ENCODE peak calls at places on chromosomes 7 and 10, in four cellular contexts. K is GM12878, I is HepG2, A is K562. W is an unnamed sample.

GRCh38 chr7:2893411-2893861 is 49.3 kb upstream of the GNA12 start:
- DNase-seq in A (no peak), K (no peak), I (no peak), W (no peak)

GRCh38 chr7:20541615-20542349 is 73.7 kb upstream of the ABCB5 start:
- DNase-seq in K (no peak), A (no peak), I (no peak), W (no peak)

GRCh38 chr10:33897255-33897893 is 562.9 kb upstream of the NRP1 start:
- DNase-seq in A (no peak), K (no peak), I (no peak), W (no peak)

GRCh38 chr7:77199008-77199966 is at the start of gene FGL2:
- DNase-seq in I (no peak), A (no peak), K (no peak), W (no peak)

GRCh38 chr10:18658301-18658991 is 785 bp upstream of the ARL5B start:
- DNase-seq in A (no peak), K (peak; percentile 43), I (peak; percentile 57), W (no peak)

GRCh38 chr10:79927111-79927828 is 21.6 kb downstream of the SFTPD start:
- DNase-seq in I (peak; percentile 74), K (no peak), A (peak; percentile 4), W (no peak)

GRCh38 chr7:75915416-75916156 is 631 bp downstream of the POR start:
- DNase-seq in K (no peak), A (peak; percentile 38), I (peak; percentile 61), W (no peak)

GRCh38 chr7:136114966-136115762 is 138.0 kb upstream of the MTPN start:
- DNase-seq in I (peak; percentile 30), A (peak; percentile 82), K (no peak), W (peak; percentile 82)

GRCh38 chr10:15316144-15316543 is 54.9 kb downstream of the FAM171A1 start:
- DNase-seq in K (no peak), A (no peak), I (peak; percentile 7), W (no peak)

GRCh38 chr7:142375710-142376313 is 118.0 kb upstream of the PRSS58 start:
- DNase-seq in A (peak; percentile 34), K (no peak), I (no peak), W (peak; percentile 43)

GRCh38 chr7:131011437-131011752 is 277.4 kb upstream of the KLF14 start:
- DNase-seq in A (no peak), K (no peak), I (no peak), W (no peak)

GRCh38 chr10:12703141-12703540 is 298.4 kb downstream of the CCDC3 start:
- DNase-seq in A (no peak), I (no peak), K (no peak), W (no peak)

GRCh38 chr10:46546591-46547330 is 9.7 kb downstream of the GPRIN2 start:
- DNase-seq in I (no peak), K (no peak), A (no peak), W (peak; percentile 52)

GRCh38 chr7:90593205-90593604 is 2.9 kb upstream of the CDK14 start:
- DNase-seq in I (no peak), A (no peak), K (no peak), W (no peak)

GRCh38 chr10:44990965-44991364 is 9.8 kb upstream of the ZNF22 start:
- DNase-seq in K (no peak), I (no peak), A (no peak), W (no peak)

GRCh38 chr7:157851501-157852067 is 514.8 kb downstream of the DNAJB6 start:
- DNase-seq in A (no peak), I (peak; percentile 17), K (no peak), W (peak; percentile 63)

GRCh38 chr7:158963780-158964222 is 107.4 kb downstream of the DYNC2I1 start:
- DNase-seq in I (peak; percentile 76), K (no peak), A (no peak), W (no peak)

GRCh38 chr7:89623018-89623672 is 531.1 kb upstream of the STEAP1 start:
- DNase-seq in A (no peak), K (peak; percentile 3), I (peak; percentile 41), W (no peak)

GRCh38 chr7:120402801-120403200 is 129.8 kb downstream of the KCND2 start:
- DNase-seq in K (no peak), I (no peak), A (no peak), W (no peak)

GRCh38 chr7:120402368-120402767 is 129.4 kb downstream of the KCND2 start:
- DNase-seq in K (no peak), A (no peak), I (no peak), W (no peak)

GRCh38 chr7:120407015-120407414 is 134.0 kb downstream of the KCND2 start:
- DNase-seq in K (no peak), I (no peak), A (no peak), W (no peak)

GRCh38 chr7:120405652-120406051 is 132.7 kb downstream of the KCND2 start:
- DNase-seq in A (no peak), I (no peak), K (no peak), W (no peak)

GRCh38 chr7:120404042-120404441 is 131.1 kb downstream of the KCND2 start:
- DNase-seq in K (no peak), A (no peak), I (no peak), W (no peak)
- TF ChIP-seq ZNF274 in K (no peak), A (no peak), I (no peak), W (no peak)

DNA sequence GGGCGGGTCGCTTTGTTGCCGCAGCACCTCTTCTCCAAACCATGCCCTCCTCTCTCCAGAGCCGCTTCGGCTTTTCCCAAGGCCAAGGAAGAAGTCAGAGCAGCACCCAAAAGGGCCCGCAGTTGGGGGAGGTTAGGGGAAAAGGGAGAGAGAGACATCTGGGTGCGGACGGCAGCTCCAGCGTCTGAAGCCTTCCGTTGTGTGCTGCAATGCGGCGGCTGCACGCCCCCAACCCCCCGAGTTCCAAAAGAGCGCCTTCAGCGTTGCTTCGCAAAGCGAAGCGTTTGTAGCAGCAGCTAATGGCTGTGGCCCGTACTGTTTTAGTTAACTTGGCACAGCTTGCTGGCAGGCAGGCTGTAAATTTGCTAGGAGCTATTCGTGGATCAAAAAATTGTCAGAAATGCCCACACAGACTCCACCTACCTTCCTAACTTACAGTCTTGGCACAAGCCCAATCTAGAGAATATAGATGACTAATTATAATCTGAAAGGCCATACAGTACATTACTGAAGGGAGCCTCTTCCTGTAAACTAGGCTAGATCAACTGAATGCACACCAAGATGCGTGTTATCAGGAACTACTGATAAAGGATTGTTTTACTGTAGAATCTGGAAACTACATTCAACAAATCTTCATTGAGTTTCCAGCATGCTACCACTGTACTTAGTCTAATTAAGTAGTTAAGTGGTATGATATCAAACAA is 1.1 kb upstream of the KBTBD2 start:
- DNase-seq in I (no peak), K (no peak), A (peak; percentile 46), W (no peak)
- TF ChIP-seq USF2 in I (no peak), K (no peak), A (no peak), W (no peak)

GRCh38 chr7:22885824-22886255 is 63.2 kb upstream of the TOMM7 start:
- DNase-seq in K (peak; percentile 88), A (no peak), I (no peak), W (no peak)
- TF ChIP-seq ZNF274 in K (no peak), A (no peak), I (no peak), W (no peak)

DNA sequence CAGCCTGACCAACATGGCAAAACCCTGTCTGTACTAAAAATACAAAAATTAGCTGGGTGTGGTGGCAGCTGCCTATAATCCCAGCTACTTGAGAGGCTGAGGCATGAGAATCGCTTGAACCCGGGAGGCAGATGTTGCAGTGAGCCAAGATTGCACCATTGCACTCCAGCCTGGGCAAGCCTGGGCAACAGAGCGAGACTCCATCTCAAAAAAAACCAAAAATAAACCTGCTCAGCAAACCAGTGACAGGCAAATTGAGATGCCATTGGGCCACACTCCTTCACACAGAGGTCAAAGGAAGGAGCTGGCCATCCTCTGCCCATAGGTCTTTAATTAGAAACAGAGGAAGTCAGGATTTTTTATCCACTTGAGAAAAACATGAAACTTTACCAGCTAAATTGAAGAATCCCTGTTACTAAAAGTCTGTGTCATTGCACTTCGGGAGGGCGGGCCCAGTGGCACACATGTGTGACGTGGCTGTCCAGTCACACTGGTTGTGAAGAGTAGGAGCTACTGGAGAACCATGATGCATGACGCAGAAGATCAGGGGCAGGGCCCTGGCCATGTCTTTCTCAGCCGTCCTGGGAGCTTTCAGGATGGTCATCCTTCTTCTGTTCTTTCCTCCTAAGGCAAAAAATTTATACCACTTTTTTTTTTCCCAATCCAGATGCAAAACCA is 118.3 kb upstream of the ZNF438 start:
- DNase-seq in K (no peak), A (no peak), I (no peak), W (no peak)
- TF ChIP-seq USF2 in K (no peak), A (no peak), I (no peak), W (no peak)

DNA sequence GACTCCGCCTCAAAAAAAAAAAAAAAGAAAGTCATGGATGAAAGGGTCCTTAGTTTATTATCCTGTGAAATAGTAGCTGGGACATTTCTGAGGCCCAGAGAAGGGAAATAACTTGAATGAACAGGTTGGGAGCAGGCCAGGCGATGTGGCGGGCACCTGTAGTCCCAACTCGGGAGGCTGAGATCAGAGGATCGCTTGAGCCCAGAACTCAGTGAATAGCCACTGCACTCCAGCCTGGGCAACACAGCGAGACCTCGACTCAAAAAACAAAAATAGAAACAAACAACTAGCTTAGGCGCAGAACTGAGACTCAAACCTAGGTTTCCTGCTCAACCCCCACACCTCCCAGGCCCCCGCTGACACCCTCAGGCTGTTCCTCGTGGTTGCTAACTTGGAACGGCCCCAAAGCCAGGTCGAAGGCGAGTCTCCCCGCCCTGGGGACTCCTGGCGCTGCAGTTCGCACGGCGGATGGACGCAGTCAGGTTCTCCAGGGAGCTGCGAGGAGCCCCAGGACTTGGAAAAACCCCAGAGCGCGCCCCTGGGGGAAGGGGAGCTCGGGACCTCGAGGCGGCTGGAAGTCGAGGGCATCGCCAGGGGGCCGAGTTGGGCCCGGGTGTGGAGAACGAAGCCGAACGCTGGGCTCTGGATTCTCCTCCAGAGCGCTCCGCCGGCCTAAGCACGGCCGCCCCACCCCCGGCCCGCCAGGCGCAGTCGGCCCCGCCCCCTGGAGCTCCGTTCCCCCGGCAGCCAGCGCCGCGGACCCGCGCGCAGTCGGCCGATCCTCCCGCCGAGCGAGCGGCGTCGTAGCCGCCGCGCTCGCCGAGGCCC is at the start of gene STOX1:
- DNase-seq in K (no peak), I (peak; percentile 43), A (peak; percentile 85), W (peak; percentile 13)
- TF ChIP-seq ZNF274 in K (no peak), I (peak; percentile 83), A (no peak), W (no peak)

GRCh38 chr10:105855791-105856190 is 1214.7 kb downstream of the SORCS3 start:
- DNase-seq in A (no peak), K (no peak), I (no peak), W (no peak)
- TF ChIP-seq USF2 in A (no peak), K (no peak), I (no peak), W (no peak)

W was measured in H1.